ENCODE peak calls at places on chromosomes 5 and 9, in seven cellular contexts. X is neuronal stem cell, L is H9, M is mesenchymal stem cell, P is H1, U is mesendoderm, S is IMR-90. Y is an unnamed sample.

GRCh38 chr9:36891341-36891811 is 142.7 kb downstream of the PAX5 start:
- DNase-seq in X (no peak), L (no peak), M (no peak), P (no peak), U (peak), S (no peak), Y (peak)

GRCh38 chr9:101381833-101382342 is 2.9 kb downstream of the BAAT start:
- DNase-seq in X (no peak), L (no peak), M (no peak), P (no peak), U (no peak), S (no peak), Y (no peak)

GRCh38 chr5:113901718-113902117 is 388.2 kb downstream of the YTHDC2 start:
- DNase-seq in X (no peak), L (no peak), M (no peak), P (no peak), U (no peak), S (no peak), Y (no peak)

GRCh38 chr5:157290981-157291711 is 25.2 kb downstream of the CYFIP2 start:
- DNase-seq in X (no peak), L (no peak), M (peak), P (no peak), U (no peak), S (no peak), Y (peak)

GRCh38 chr5:38543886-38544285 is 12.6 kb downstream of the LIFR start:
- DNase-seq in X (no peak), L (no peak), M (no peak), P (no peak), U (no peak), S (no peak), Y (no peak)

GRCh38 chr5:173180331-173180730 is 36.0 kb downstream of the BNIP1 start:
- DNase-seq in X (no peak), L (no peak), M (no peak), P (no peak), U (no peak), S (no peak), Y (no peak)

GRCh38 chr5:174159327-174160247 is 114.1 kb downstream of the NSG2 start:
- DNase-seq in X (no peak), L (no peak), M (no peak), P (peak), U (peak), S (no peak), Y (peak)

GRCh38 chr9:127493592-127494303 is 42.4 kb downstream of the LRSAM1 start:
- DNase-seq in X (no peak), L (no peak), M (no peak), P (no peak), U (no peak), S (no peak), Y (no peak)

GRCh38 chr5:3347741-3348140 is 247.9 kb upstream of the IRX1 start:
- DNase-seq in X (no peak), L (peak), M (no peak), P (no peak), U (no peak), S (no peak), Y (no peak)

GRCh38 chr9:5510360-5510931 is at the start of gene PDCD1LG2:
- DNase-seq in X (no peak), L (no peak), M (peak), P (no peak), U (no peak), S (peak), Y (peak)

GRCh38 chr9:35279946-35280345 is 118.1 kb downstream of the UNC13B start:
- DNase-seq in X (no peak), L (no peak), M (no peak), P (no peak), U (no peak), S (no peak), Y (no peak)

GRCh38 chr5:107170620-107171019 is 500.1 kb downstream of the EFNA5 start:
- DNase-seq in X (no peak), L (no peak), M (no peak), P (no peak), U (no peak), S (no peak), Y (no peak)

GRCh38 chr5:109585012-109585599 is 104.6 kb upstream of the MAN2A1 start:
- DNase-seq in X (no peak), L (no peak), M (peak), P (no peak), U (peak), S (no peak), Y (peak)

GRCh38 chr9:83956288-83957028 is 23.6 kb downstream of the HNRNPK start:
- DNase-seq in X (no peak), L (peak), M (peak), P (no peak), U (no peak), S (no peak), Y (peak)

GRCh38 chr5:151153300-151153699 is 4.3 kb downstream of the ANXA6 start:
- DNase-seq in X (no peak), L (no peak), M (no peak), P (no peak), U (peak), S (no peak), Y (no peak)
- H3K4me2 ChIP-seq in X (no peak), L (no peak), M (no peak), P (no peak), U (no peak), S (no peak), Y (no peak)

DNA sequence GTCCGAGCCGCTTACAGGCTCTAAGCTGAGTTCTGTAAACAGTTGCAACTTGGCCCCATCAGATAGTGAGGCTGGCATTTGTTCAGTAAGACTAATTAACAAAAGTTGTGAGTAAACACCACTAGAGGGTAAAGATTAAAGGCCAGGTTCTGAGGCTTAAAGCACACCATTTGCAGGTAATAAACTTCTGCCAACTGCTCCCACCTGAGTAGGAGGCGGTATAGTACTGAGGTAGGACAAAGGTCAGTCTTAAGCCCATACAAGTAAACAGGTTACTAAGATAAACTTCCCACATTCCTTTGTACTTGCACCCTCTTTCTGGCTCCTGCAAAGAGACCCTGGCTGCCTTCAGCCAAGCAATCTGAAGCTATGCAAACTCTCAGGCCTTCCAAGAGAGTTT is 419.6 kb downstream of the DNAH5 start:
- DNase-seq in X (no peak), L (no peak), M (no peak), P (no peak), U (no peak), S (no peak), Y (no peak)
- H4K8ac ChIP-seq in X (no peak), L (no peak), M (no peak), P (no peak), U (no peak), S (no peak), Y (no peak)

GRCh38 chr5:16600397-16600796 is 16.4 kb downstream of the RETREG1 start:
- DNase-seq in X (no peak), L (no peak), M (no peak), P (no peak), U (no peak), S (no peak), Y (no peak)
- H3K4me2 ChIP-seq in X (no peak), L (no peak), M (no peak), P (no peak), U (no peak), S (no peak), Y (no peak)

DNA sequence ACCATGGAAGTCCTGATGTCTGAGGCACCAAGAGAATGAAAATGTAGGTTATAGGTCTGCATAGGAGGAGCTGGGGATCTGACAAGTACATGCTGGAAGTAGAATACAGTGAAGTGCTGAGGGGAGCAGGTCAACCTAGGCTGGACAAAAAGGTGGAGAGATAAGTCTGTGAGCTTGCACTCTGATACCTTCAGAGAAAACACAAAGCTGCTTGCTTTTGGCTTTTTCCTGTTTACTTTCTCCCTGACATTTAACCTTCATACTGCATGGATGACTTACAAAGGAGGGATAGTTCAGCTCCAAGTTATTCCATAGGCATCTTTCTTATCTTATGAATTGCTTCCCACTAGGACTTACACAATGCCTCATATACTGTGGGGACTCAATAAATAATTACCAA is 256.7 kb upstream of the NREP start:
- DNase-seq in X (no peak), L (no peak), M (peak), P (no peak), U (no peak), S (no peak), Y (no peak)
- H4K8ac ChIP-seq in X (no peak), L (no peak), M (no peak), P (no peak), U (no peak), S (no peak), Y (no peak)

DNA sequence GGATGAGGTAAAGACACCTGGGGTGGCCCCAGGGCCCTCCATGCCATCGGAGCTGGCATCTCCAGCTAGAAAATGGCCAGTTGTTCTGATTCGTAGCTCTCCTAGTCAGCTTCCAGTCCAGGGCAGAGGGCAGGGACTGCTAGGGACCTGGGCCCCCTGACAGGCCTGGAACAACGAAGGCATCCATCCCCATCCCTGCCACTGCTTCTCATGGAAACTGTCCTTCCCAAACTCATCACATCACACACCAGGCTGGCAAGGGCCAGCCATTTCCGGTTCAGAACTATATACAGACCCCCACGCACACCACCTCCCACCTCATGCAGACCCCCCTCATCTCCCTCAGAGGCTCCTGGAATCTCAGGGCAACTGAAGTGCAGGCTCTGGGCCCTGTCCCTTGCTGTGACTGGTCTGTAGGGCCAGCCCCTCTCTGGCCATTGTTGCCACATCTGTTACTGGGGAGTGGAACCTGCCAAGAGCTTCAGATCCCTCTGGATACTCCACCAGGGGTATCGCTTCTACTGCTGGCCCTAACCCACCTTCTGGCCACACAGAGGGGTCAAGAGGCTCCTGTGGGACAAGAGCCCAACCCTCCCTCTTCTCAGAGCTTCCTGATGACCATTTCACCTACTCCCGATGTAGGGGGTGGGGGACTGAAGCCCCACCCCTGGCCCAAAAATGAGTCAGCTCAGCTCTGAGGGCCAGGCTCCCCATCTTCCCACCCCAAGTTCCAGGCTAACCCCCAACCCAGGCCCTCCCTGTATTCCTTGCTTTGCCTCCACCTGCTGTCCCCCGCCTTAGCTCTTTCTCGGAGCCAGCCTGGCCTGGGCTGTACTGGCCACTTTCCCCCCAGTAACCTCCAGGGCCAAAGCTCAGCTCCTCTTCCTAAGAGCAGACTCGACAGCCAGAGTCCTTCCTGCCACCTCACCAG is 1.2 kb upstream of the MZB1 start:
- DNase-seq in X (no peak), L (no peak), M (no peak), P (no peak), U (no peak), S (no peak), Y (no peak)
- H3K4me2 ChIP-seq in X (no peak), L (no peak), M (no peak), P (no peak), U (no peak), S (no peak), Y (no peak)

GRCh38 chr5:98969400-98969799 is 40.6 kb upstream of the CHD1 start:
- DNase-seq in X (no peak), L (no peak), M (no peak), P (no peak), U (no peak), S (no peak), Y (no peak)
- H4K8ac ChIP-seq in X (no peak), L (no peak), M (no peak), P (no peak), U (no peak), S (no peak), Y (no peak)

DNA sequence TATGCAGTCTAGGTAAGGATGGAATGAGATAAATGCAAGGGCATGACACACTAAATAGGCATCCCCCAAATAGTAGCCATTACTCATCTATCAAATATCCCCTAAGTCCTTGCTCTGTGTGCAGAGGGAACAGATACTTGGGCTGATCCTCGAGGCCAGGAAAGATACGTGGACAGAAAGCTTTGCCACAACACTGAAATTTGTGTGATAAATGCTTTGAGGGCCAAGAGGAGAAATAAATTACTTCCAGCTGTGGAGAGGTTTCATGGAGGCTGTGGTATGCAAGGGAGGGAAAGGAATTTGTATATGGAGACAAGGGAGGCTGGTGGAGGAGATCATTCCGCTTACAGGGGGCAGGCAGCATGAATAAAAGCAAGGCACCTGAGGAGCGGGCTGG is 18.5 kb downstream of the ATOX1 start:
- DNase-seq in X (no peak), L (no peak), M (peak), P (no peak), U (peak), S (peak), Y (peak)
- H3K4me2 ChIP-seq in X (no peak), L (peak), M (peak), P (peak), U (no peak), S (peak), Y (peak)

GRCh38 chr5:36928947-36929346 is 52.4 kb downstream of the NIPBL start:
- DNase-seq in X (no peak), L (no peak), M (peak), P (no peak), U (no peak), S (peak), Y (no peak)

GRCh38 chr5:36934740-36935356 is 58.3 kb downstream of the NIPBL start:
- DNase-seq in X (no peak), L (no peak), M (no peak), P (no peak), U (no peak), S (peak), Y (no peak)

GRCh38 chr5:36929438-36929837 is 52.9 kb downstream of the NIPBL start:
- DNase-seq in X (no peak), L (no peak), M (no peak), P (no peak), U (no peak), S (no peak), Y (no peak)

GRCh38 chr5:36932699-36933098 is 56.1 kb downstream of the NIPBL start:
- DNase-seq in X (no peak), L (no peak), M (no peak), P (no peak), U (no peak), S (no peak), Y (no peak)

DNA sequence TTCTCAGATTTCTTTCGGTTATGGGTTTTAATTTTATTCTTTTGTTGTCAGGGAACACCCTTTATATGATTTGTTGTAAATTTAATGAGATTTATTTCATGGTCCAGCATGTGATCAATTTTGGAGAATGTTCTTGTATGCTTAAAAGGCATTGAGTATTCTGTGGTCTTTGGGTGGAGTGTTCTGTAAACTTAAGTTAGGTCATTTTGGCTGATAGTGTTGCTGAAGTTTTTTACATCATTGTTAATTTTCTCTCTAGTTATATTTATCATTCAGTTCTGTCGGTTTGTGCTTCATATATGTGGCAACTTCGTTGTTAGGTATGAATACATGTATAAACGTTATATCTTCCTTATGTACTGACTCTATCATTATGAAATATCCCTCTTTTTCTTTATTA is 55.5 kb downstream of the NIPBL start:
- DNase-seq in X (no peak), L (no peak), M (no peak), P (no peak), U (no peak), S (no peak), Y (no peak)
- H4K8ac ChIP-seq in X (no peak), L (no peak), M (no peak), P (no peak), U (no peak), S (no peak), Y (no peak)

GRCh38 chr5:151095341-151096000 is 14.6 kb upstream of the TNIP1 start:
- DNase-seq in X (no peak), L (no peak), M (peak), P (no peak), U (peak), S (no peak), Y (peak)
- H3K4me2 ChIP-seq in X (no peak), L (no peak), M (no peak), P (no peak), U (no peak), S (no peak), Y (no peak)